ENCODE peak calls at places on chromosomes 16 and 17, in four cellular contexts. L, N, K and H are unnamed samples.

GRCh38 chr17:61770752-61771533 is 92.4 kb downstream of the BRIP1 start:
- DNase-seq in L (no peak), N (no peak), K (no peak), H (no peak)

GRCh38 chr17:17443173-17443572 is 33.6 kb upstream of the MED9 start:
- DNase-seq in L (no peak), N (no peak), K (no peak), H (peak)

GRCh38 chr16:82735696-82736095 is 108.9 kb downstream of the CDH13 start:
- DNase-seq in L (no peak), N (no peak), K (no peak), H (no peak)

GRCh38 chr17:56593073-56593740 is at the start of gene NOG:
- DNase-seq in L (peak), N (no peak), K (no peak), H (no peak)

GRCh38 chr16:84286568-84287220 is 8.0 kb upstream of the WFDC1 start:
- DNase-seq in L (no peak), N (no peak), K (no peak), H (no peak)

GRCh38 chr17:82805823-82806222 is 34.0 kb downstream of the ZNF750 start:
- DNase-seq in L (no peak), N (no peak), K (no peak), H (no peak)

GRCh38 chr16:11792404-11793260 is 4.4 kb downstream of the ZC3H7A start:
- DNase-seq in L (no peak), N (no peak), K (no peak), H (peak)

GRCh38 chr17:17408236-17408794 is 68.5 kb upstream of the MED9 start:
- DNase-seq in L (no peak), N (no peak), K (no peak), H (peak)

GRCh38 chr16:86011532-86011931 is 112.6 kb downstream of the IRF8 start:
- DNase-seq in L (no peak), N (no peak), K (peak), H (no peak)

GRCh38 chr16:1379054-1379862 is 27.5 kb downstream of the GNPTG start:
- DNase-seq in L (peak), N (peak), K (no peak), H (peak)

GRCh38 chr17:83073389-83074063 is 5.9 kb upstream of the METRNL start:
- DNase-seq in L (no peak), N (peak), K (no peak), H (no peak)

GRCh38 chr17:41655611-41656111 is 31.3 kb upstream of the KRT17 start:
- DNase-seq in L (peak), N (no peak), K (no peak), H (no peak)

GRCh38 chr16:29745853-29746345 is at the start of gene C16orf54:
- DNase-seq in L (no peak), N (no peak), K (peak), H (no peak)

GRCh38 chr17:13568746-13569739 is 32.7 kb downstream of the HS3ST3A1 start:
- DNase-seq in L (no peak), N (no peak), K (no peak), H (no peak)

GRCh38 chr17:65070620-65071019 is 14.1 kb upstream of the GNA13 start:
- DNase-seq in L (no peak), N (no peak), K (no peak), H (no peak)

GRCh38 chr16:67966549-67967182 is 1.8 kb downstream of the SLC12A4 start:
- DNase-seq in L (peak), N (peak), K (no peak), H (peak)
- TF ChIP-seq ETV6 in L (no peak), N (no peak), K (no peak), H (no peak)

GRCh38 chr17:51487947-51488346 is 227.6 kb downstream of the UTP18 start:
- DNase-seq in L (peak), N (peak), K (no peak), H (peak)
- TF ChIP-seq CBFB in L (no peak), N (no peak), K (no peak), H (no peak)

GRCh38 chr16:74563828-74564263 is 43.1 kb downstream of the GLG1 start:
- DNase-seq in L (no peak), N (peak), K (no peak), H (no peak)
- TF ChIP-seq ETV6 in L (no peak), N (no peak), K (no peak), H (no peak)

GRCh38 chr16:58709338-58709737 is 24.8 kb upstream of the SLC38A7 start:
- DNase-seq in L (no peak), N (no peak), K (no peak), H (no peak)
- TF ChIP-seq CBFB in L (no peak), N (no peak), K (no peak), H (no peak)

GRCh38 chr17:11276486-11276885 is 35.5 kb downstream of the SHISA6 start:
- DNase-seq in L (no peak), N (no peak), K (no peak), H (no peak)
- TF ChIP-seq ETV6 in L (no peak), N (no peak), K (no peak), H (no peak)

GRCh38 chr16:23765933-23766332 is 11.1 kb downstream of the CHP2 start:
- DNase-seq in L (no peak), N (no peak), K (no peak), H (no peak)
- TF ChIP-seq CBFB in L (no peak), N (no peak), K (no peak), H (no peak)

GRCh38 chr17:48131216-48131824 is 23.8 kb downstream of the SNX11 start:
- DNase-seq in L (peak), N (peak), K (no peak), H (peak)
- TF ChIP-seq ETV6 in L (no peak), N (no peak), K (no peak), H (no peak)

GRCh38 chr17:7577327-7578199 is 1.9 kb upstream of the CD68 start:
- DNase-seq in L (no peak), N (no peak), K (no peak), H (no peak)
- TF ChIP-seq CBFB in L (no peak), N (no peak), K (peak), H (no peak)